ENCODE peak calls at places on chromosome 22, in six cellular contexts. X is NCI-H1092 treated with DMSO at 0.1 percent for 48 hours, E is aorta, U is HFFc6, F is GF-D8, J is brain microvascular endothelial cell. A is an unnamed sample.

GRCh38 chr22:49933236-49933921 is 14.9 kb downstream of the CRELD2 start:
- DNase-seq in F (no peak), E (no peak), X (no peak), J (no peak), U (no peak), A (no peak)

GRCh38 chr22:41405588-41405987 is 23.8 kb downstream of the TEF start:
- DNase-seq in U (no peak), E (no peak), F (no peak), X (no peak), J (no peak), A (no peak)

GRCh38 chr22:19187716-19188563 is 9.4 kb upstream of the SLC25A1 start:
- DNase-seq in E (peak; percentile 53), J (no peak), X (no peak), F (no peak), U (no peak), A (no peak)

GRCh38 chr22:35064664-35065063 is 1.3 kb upstream of the ISX start:
- DNase-seq in X (no peak), E (no peak), U (no peak), F (peak; percentile 4), J (no peak), A (no peak)

GRCh38 chr22:30694638-30695350 is at the start of gene OSBP2:
- DNase-seq in X (peak; percentile 48), E (peak; percentile 82), J (no peak), F (no peak), U (no peak), A (no peak)

GRCh38 chr22:44448271-44448780 is 49.7 kb downstream of the RTL6 start:
- DNase-seq in E (peak; percentile 91), X (no peak), U (peak; percentile 95), F (no peak), J (peak; percentile 90), A (no peak)

GRCh38 chr22:19807914-19808872 is 46.5 kb downstream of the GNB1L start:
- DNase-seq in E (no peak), U (no peak), X (no peak), F (no peak), J (no peak), A (no peak)

GRCh38 chr22:24442352-24442744 is 14.9 kb downstream of the ADORA2A start:
- DNase-seq in X (no peak), U (no peak), F (no peak), E (no peak), J (no peak), A (no peak)

GRCh38 chr22:24434472-24435322 is 7.3 kb downstream of the ADORA2A start:
- DNase-seq in F (peak; percentile 96), E (no peak), U (no peak), X (no peak), J (peak; percentile 37), A (no peak)

GRCh38 chr22:28917747-28918543 is 34.6 kb downstream of the ZNRF3 start:
- DNase-seq in E (peak; percentile 41), U (no peak), F (no peak), J (no peak), X (peak; percentile 38), A (no peak)

GRCh38 chr22:44050766-44051747 is 27.0 kb downstream of the PARVB start:
- DNase-seq in J (no peak), U (no peak), E (no peak), F (no peak), X (no peak), A (no peak)

GRCh38 chr22:21587803-21588611 is 20.5 kb downstream of the UBE2L3 start:
- DNase-seq in E (no peak), X (no peak), F (peak; percentile 11), J (no peak), U (peak; percentile 64), A (peak; percentile 90)

GRCh38 chr22:25564320-25564978 is at the start of gene GRK3:
- DNase-seq in X (peak; percentile 48), U (no peak), F (peak; percentile 75), J (peak; percentile 18), E (peak; percentile 90), A (peak; percentile 56)

GRCh38 chr22:48535868-48536690 is 1291.6 kb downstream of the BRD1 start:
- DNase-seq in X (no peak), E (no peak), F (no peak), U (no peak), J (no peak), A (no peak)

GRCh38 chr22:17910561-17911311 is 113.6 kb downstream of the MICAL3 start:
- DNase-seq in X (no peak), J (peak; percentile 83), F (no peak), E (peak; percentile 89), U (peak; percentile 90), A (peak; percentile 82)

GRCh38 chr22:47174671-47175111 is 412.2 kb downstream of the TBC1D22A start:
- DNase-seq in U (no peak), J (no peak), E (peak; percentile 64), F (no peak), X (no peak), A (no peak)

GRCh38 chr22:19290400-19291217 is 910 bp downstream of the CLTCL1 start:
- DNase-seq in U (no peak), J (no peak), F (no peak), E (no peak), X (peak; percentile 21), A (peak; percentile 7)

GRCh38 chr22:45163074-45163416 is 680 bp upstream of the NUP50 start:
- DNase-seq in J (no peak), E (no peak), F (no peak), U (peak; percentile 26), X (no peak), A (no peak)

GRCh38 chr22:33932997-33933396 is 12.7 kb upstream of the LARGE1 start:
- DNase-seq in J (no peak), U (no peak), E (no peak), F (no peak), X (no peak), A (no peak)

GRCh38 chr22:21719024-21719423 is 16.6 kb downstream of the YPEL1 start:
- DNase-seq in J (no peak), U (no peak), F (no peak), E (no peak), X (no peak), A (no peak)

GRCh38 chr22:37079668-37080171 is 28.2 kb downstream of the KCTD17 start:
- DNase-seq in F (no peak), E (no peak), X (no peak), J (peak; percentile 21), U (peak; percentile 41), A (no peak)

GRCh38 chr22:39234157-39234793 is 10.5 kb downstream of the PDGFB start:
- DNase-seq in F (no peak), E (no peak), U (no peak), J (peak; percentile 72), X (no peak), A (no peak)

GRCh38 chr22:39546889-39547586 is 14.5 kb upstream of the RPS19BP1 start:
- DNase-seq in J (peak; percentile 57), F (no peak), X (peak; percentile 54), E (no peak), U (no peak), A (no peak)

GRCh38 chr22:32994921-32995320 is 63.3 kb downstream of the SYN3 start:
- DNase-seq in J (no peak), X (no peak), F (no peak), U (no peak), E (no peak), A (no peak)

GRCh38 chr22:42805016-42805997 is 51.8 kb downstream of the ARFGAP3 start:
- DNase-seq in X (peak; percentile 54), U (no peak), J (no peak), E (no peak), F (no peak), A (no peak)

GRCh38 chr22:47213571-47214230 is 451.3 kb downstream of the TBC1D22A start:
- DNase-seq in F (no peak), X (no peak), J (no peak), E (no peak), U (no peak), A (peak; percentile 4)

GRCh38 chr22:46453006-46453828 is 84.2 kb downstream of the CELSR1 start:
- DNase-seq in X (no peak), F (no peak), U (no peak), J (no peak), E (no peak), A (peak; percentile 50)

GRCh38 chr22:36386900-36387663 is 685 bp downstream of the MYH9 start:
- DNase-seq in U (no peak), J (no peak), F (peak; percentile 54), E (peak; percentile 89), X (no peak), A (no peak)

GRCh38 chr22:20408891-20409290 is 14.9 kb downstream of the ZNF74 start:
- DNase-seq in E (peak; percentile 23), X (no peak), J (no peak), F (no peak), U (no peak), A (no peak)

GRCh38 chr22:40487663-40488249 is 117.4 kb downstream of the SGSM3 start:
- DNase-seq in E (no peak), F (no peak), X (peak; percentile 28), J (no peak), U (peak; percentile 9), A (no peak)

GRCh38 chr22:36258750-36259619 is 6.1 kb downstream of the APOL1 start:
- DNase-seq in J (no peak), U (no peak), E (no peak), F (peak; percentile 8), X (no peak), A (no peak)

GRCh38 chr22:47036936-47037485 is 274.6 kb downstream of the TBC1D22A start:
- DNase-seq in U (no peak), F (no peak), E (peak; percentile 72), X (no peak), J (no peak), A (no peak)

GRCh38 chr22:41568811-41569210 is 8.0 kb downstream of the CSDC2 start:
- DNase-seq in F (no peak), J (no peak), U (no peak), X (peak; percentile 16), E (peak; percentile 82), A (no peak)

GRCh38 chr22:35835267-35835997 is 117.8 kb downstream of the APOL5 start:
- DNase-seq in E (no peak), F (no peak), X (no peak), U (peak; percentile 3), J (no peak), A (no peak)

GRCh38 chr22:46116491-46116958 is 33.8 kb upstream of the PPARA start:
- DNase-seq in J (peak; percentile 74), X (no peak), E (peak; percentile 99), U (peak; percentile 68), F (peak; percentile 31), A (peak; percentile 67)